ENCODE peak calls at places on chromosome 22, in six cellular contexts. M, I, W, Q, A and G are unnamed samples.

GRCh38 chr22:44407404-44408226 is 90.4 kb downstream of the RTL6 start:
- DNase-seq in M (no peak), I (no peak), W (peak), Q (no peak), A (no peak), G (no peak)

GRCh38 chr22:27648074-27648473 is 153.5 kb downstream of the MN1 start:
- DNase-seq in M (no peak), I (no peak), W (no peak), Q (no peak), A (no peak), G (no peak)

GRCh38 chr22:40668611-40669390 is 10.5 kb upstream of the MCHR1 start:
- DNase-seq in M (no peak), I (no peak), W (no peak), Q (no peak), A (peak), G (no peak)

GRCh38 chr22:16845881-16846280 is 20.7 kb upstream of the XKR3 start:
- DNase-seq in M (no peak), I (no peak), W (no peak), Q (no peak), A (no peak), G (no peak)

GRCh38 chr22:20111045-20111688 is 4.7 kb upstream of the RANBP1 start:
- DNase-seq in M (peak), I (no peak), W (no peak), Q (peak), A (peak), G (no peak)

GRCh38 chr22:19852177-19852781 is 2.4 kb downstream of the GNB1L start:
- DNase-seq in M (no peak), I (no peak), W (no peak), Q (no peak), A (no peak), G (no peak)

GRCh38 chr22:28297504-28297903 is 378.4 kb upstream of the PITPNB start:
- DNase-seq in M (no peak), I (no peak), W (no peak), Q (no peak), A (no peak), G (peak)

GRCh38 chr22:40024201-40025061 is 29.7 kb downstream of the FAM83F start:
- DNase-seq in M (no peak), I (peak), W (no peak), Q (peak), A (peak), G (peak)

GRCh38 chr22:42799462-42800405 is 57.3 kb downstream of the ARFGAP3 start:
- DNase-seq in M (no peak), I (no peak), W (peak), Q (no peak), A (peak), G (no peak)

GRCh38 chr22:44133161-44133560 is 47.6 kb upstream of the PARVG start:
- DNase-seq in M (no peak), I (no peak), W (no peak), Q (no peak), A (no peak), G (no peak)

GRCh38 chr22:44165286-44165874 is 15.3 kb upstream of the PARVG start:
- DNase-seq in M (no peak), I (no peak), W (no peak), Q (no peak), A (no peak), G (no peak)

GRCh38 chr22:19980766-19981165 is 35.9 kb downstream of the ARVCF start:
- DNase-seq in M (no peak), I (no peak), W (no peak), Q (no peak), A (no peak), G (no peak)

GRCh38 chr22:41237707-41238569 is 2.8 kb downstream of the CHADL start:
- DNase-seq in M (peak), I (peak), W (peak), Q (peak), A (peak), G (peak)

GRCh38 chr22:29219881-29220670 is 14.4 kb downstream of the EMID1 start:
- DNase-seq in M (no peak), I (no peak), W (no peak), Q (no peak), A (peak), G (no peak)

GRCh38 chr22:44600386-44600785 is 101.6 kb upstream of the PRR5 start:
- DNase-seq in M (no peak), I (no peak), W (no peak), Q (no peak), A (no peak), G (no peak)

GRCh38 chr22:23380230-23380573 is 199.9 kb downstream of the IGLL1 start:
- DNase-seq in M (no peak), I (no peak), W (no peak), Q (no peak), A (no peak), G (no peak)

GRCh38 chr22:20112623-20113511 is 3.0 kb upstream of the RANBP1 start:
- DNase-seq in M (no peak), I (no peak), W (no peak), Q (no peak), A (no peak), G (no peak)

GRCh38 chr22:30205281-30206115 is 41.1 kb downstream of the LIF start:
- DNase-seq in M (no peak), I (no peak), W (peak), Q (no peak), A (no peak), G (no peak)

GRCh38 chr22:20440637-20441591 is 3.3 kb upstream of the SCARF2 start:
- DNase-seq in M (no peak), I (no peak), W (peak), Q (no peak), A (no peak), G (no peak)

GRCh38 chr22:39839198-39839597 is 54.4 kb downstream of the ENTHD1 start:
- DNase-seq in M (no peak), I (no peak), W (no peak), Q (no peak), A (no peak), G (no peak)

GRCh38 chr22:50264104-50264745 is 2.7 kb upstream of the MAPK12 start:
- DNase-seq in M (no peak), I (no peak), W (no peak), Q (no peak), A (no peak), G (no peak)

GRCh38 chr22:24500251-24500820 is 5.2 kb downstream of the UPB1 start:
- DNase-seq in M (peak), I (no peak), W (no peak), Q (no peak), A (no peak), G (no peak)

GRCh38 chr22:30806391-30806861 is 111.8 kb downstream of the OSBP2 start:
- DNase-seq in M (no peak), I (peak), W (no peak), Q (peak), A (peak), G (no peak)

GRCh38 chr22:41619979-41620645 is 731 bp downstream of the DESI1 start:
- DNase-seq in M (peak), I (peak), W (peak), Q (peak), A (peak), G (peak)

GRCh38 chr22:25419247-25420113 is 145.0 kb upstream of the GRK3 start:
- DNase-seq in M (no peak), I (no peak), W (no peak), Q (no peak), A (no peak), G (no peak)

GRCh38 chr22:28175730-28176492 is 256.9 kb upstream of the PITPNB start:
- DNase-seq in M (no peak), I (no peak), W (no peak), Q (no peak), A (no peak), G (no peak)

GRCh38 chr22:24930678-24931077 is 15.8 kb downstream of the LHFPL7 start:
- DNase-seq in M (no peak), I (no peak), W (no peak), Q (no peak), A (no peak), G (no peak)

GRCh38 chr22:44773082-44773481 is 20.7 kb downstream of the ARHGAP8 start:
- DNase-seq in M (no peak), I (no peak), W (no peak), Q (no peak), A (no peak), G (no peak)

DNA sequence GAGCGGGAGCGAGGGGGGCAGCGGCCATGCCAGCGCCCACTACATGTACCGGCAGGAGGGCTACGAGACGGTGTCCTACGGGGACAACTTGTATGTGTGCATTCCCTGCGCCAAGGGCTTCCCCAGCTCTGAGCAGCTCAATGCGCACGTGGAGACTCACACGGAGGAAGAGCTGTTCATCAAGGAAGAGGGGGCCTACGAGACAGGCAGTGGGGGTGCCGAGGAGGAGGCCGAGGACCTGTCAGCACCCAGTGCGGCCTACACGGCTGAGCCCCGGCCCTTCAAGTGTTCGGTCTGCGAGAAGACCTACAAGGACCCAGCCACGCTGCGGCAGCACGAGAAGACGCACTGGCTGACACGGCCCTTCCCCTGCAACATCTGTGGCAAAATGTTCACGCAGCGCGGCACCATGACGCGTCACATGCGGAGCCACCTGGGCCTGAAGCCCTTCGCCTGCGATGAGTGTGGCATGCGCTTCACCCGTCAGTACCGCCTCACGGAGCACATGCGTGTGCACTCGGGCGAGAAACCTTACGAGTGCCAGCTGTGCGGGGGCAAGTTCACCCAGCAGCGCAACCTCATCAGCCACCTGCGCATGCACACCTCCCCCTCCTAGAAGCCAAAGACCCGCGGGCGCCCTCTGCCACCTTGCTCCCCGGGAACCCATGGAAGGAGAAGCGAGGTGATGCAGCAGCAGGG is 20.9 kb upstream of the TMEM191C start:
- DNase-seq in M (no peak), I (no peak), W (peak), Q (no peak), A (no peak), G (no peak)
- H3K4me3 ChIP-seq in M (no peak), I (no peak), W (no peak), Q (no peak), A (no peak), G (no peak)

DNA sequence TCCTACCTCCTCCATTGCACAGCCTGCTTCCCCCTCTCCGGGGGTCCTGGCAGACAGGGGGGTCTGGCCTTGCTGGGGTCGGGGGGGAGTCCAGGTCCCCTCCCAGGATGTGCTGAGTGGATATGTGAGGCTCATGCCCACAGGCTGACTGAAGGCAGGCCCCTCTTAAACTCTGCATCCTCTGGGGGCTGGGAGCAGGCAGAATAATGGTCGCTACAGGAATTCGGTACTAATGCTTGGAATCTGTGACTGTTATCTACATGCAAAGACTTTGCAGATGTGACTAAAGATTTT is 1.6 kb upstream of the SUN2 start:
- DNase-seq in M (no peak), I (no peak), W (no peak), Q (no peak), A (no peak), G (no peak)
- H3K4me3 ChIP-seq in M (peak), I (peak), W (no peak), Q (no peak), A (no peak), G (no peak)

GRCh38 chr22:46537946-46538815 is 761 bp upstream of the CELSR1 start:
- DNase-seq in M (no peak), I (peak), W (no peak), Q (peak), A (peak), G (no peak)
- H3K4me3 ChIP-seq in M (peak), I (peak), W (peak), Q (peak), A (peak), G (no peak)

GRCh38 chr22:32364210-32364609 is 6.5 kb downstream of the RFPL3 start:
- DNase-seq in M (no peak), I (no peak), W (no peak), Q (no peak), A (no peak), G (no peak)
- H3K4me3 ChIP-seq in M (no peak), I (no peak), W (no peak), Q (no peak), A (no peak), G (no peak)

GRCh38 chr22:22060200-22061084 is 77.9 kb upstream of the TOP3B start:
- DNase-seq in M (no peak), I (peak), W (no peak), Q (peak), A (peak), G (peak)

GRCh38 chr22:22058649-22059475 is 76.3 kb upstream of the TOP3B start:
- DNase-seq in M (no peak), I (no peak), W (no peak), Q (no peak), A (no peak), G (no peak)

GRCh38 chr22:22061085-22062077 is 78.8 kb upstream of the TOP3B start:
- DNase-seq in M (no peak), I (no peak), W (no peak), Q (no peak), A (no peak), G (no peak)

GRCh38 chr22:22057617-22058378 is 75.2 kb upstream of the TOP3B start:
- DNase-seq in M (no peak), I (no peak), W (no peak), Q (no peak), A (no peak), G (no peak)

GRCh38 chr22:22059476-22060002 is 77.0 kb upstream of the TOP3B start:
- DNase-seq in M (no peak), I (no peak), W (no peak), Q (no peak), A (no peak), G (no peak)
- H3K4me3 ChIP-seq in M (no peak), I (no peak), W (no peak), Q (no peak), A (no peak), G (no peak)

GRCh38 chr22:26553056-26553752 is 36.7 kb downstream of the TPST2 start:
- DNase-seq in M (peak), I (peak), W (no peak), Q (no peak), A (no peak), G (peak)
- H3K4me3 ChIP-seq in M (no peak), I (no peak), W (no peak), Q (no peak), A (no peak), G (peak)

GRCh38 chr22:36465232-36466021 is 16.0 kb downstream of the TXN2 start:
- DNase-seq in M (no peak), I (peak), W (peak), Q (no peak), A (no peak), G (no peak)
- H3K4me3 ChIP-seq in M (no peak), I (peak), W (no peak), Q (no peak), A (no peak), G (no peak)

DNA sequence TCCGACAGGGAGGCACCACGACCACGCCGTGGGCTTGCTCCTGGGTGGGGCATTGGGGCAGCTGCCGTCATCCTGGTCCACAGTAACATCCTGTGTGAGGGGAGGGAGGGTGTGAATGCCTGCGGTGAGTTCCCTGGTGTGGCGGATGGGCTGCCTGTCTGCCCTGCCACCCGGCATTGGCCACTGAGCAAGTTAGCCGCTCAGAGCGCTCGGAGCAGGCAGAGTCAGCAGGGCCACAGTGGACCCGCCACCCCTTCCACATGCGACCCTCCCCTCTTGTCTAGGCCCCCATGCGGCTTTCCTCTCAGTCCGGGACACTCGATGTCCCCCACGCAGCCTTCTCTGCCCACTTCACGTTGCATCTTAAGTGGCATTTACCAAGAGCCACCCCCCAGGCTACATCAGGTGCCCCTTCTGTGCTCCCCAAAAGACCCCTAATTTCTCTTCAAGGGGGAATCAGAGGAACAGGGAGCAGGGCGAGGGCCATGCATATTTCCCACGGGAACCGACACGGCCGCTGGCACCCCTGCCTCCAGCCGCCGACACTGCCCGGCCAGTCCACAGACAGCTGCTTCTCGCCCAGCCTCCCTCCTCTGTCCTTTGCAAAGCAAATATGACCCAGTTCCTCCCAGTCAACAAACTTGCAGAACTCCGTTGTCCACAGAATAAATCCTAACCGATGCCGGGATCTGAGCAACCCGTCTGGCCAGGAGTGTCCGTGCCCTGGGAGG is 1482.1 kb downstream of the TBC1D22A start:
- DNase-seq in M (no peak), I (no peak), W (peak), Q (no peak), A (no peak), G (no peak)
- H3K4me3 ChIP-seq in M (no peak), I (no peak), W (no peak), Q (no peak), A (no peak), G (no peak)